ENCODE peak calls at places on chromosomes 7 and 10, in four cellular contexts. One of them, this sample, is unnamed.

GRCh38 chr10:34567854-34568253 is 247.2 kb downstream of the PARD3 start:
- DNase-seq in body of pancreas: no peak
- DNase-seq in colonic mucosa: no peak
- DNase-seq in cardiac muscle cell: no peak
- DNase-seq in this sample: no peak

GRCh38 chr7:93949468-93949867 is 27.9 kb downstream of the GNG11 start:
- DNase-seq in body of pancreas: no peak
- DNase-seq in colonic mucosa: no peak
- DNase-seq in cardiac muscle cell: peak; percentile 78
- DNase-seq in this sample: no peak

GRCh38 chr7:88670536-88670935 is 89.0 kb upstream of the ZNF804B start:
- DNase-seq in body of pancreas: no peak
- DNase-seq in colonic mucosa: no peak
- DNase-seq in cardiac muscle cell: no peak
- DNase-seq in this sample: no peak

GRCh38 chr10:89846786-89847185 is 145.4 kb downstream of the KIF20B start:
- DNase-seq in body of pancreas: no peak
- DNase-seq in colonic mucosa: no peak
- DNase-seq in cardiac muscle cell: no peak
- DNase-seq in this sample: no peak

GRCh38 chr10:119252051-119252465 is 44.7 kb downstream of the GRK5 start:
- DNase-seq in body of pancreas: no peak
- DNase-seq in colonic mucosa: no peak
- DNase-seq in cardiac muscle cell: peak; percentile 64
- DNase-seq in this sample: no peak

GRCh38 chr10:84194424-84195043 is at the start of gene CDHR1:
- DNase-seq in body of pancreas: no peak
- DNase-seq in colonic mucosa: peak; percentile 79
- DNase-seq in cardiac muscle cell: peak; percentile 9
- DNase-seq in this sample: no peak

GRCh38 chr10:128263891-128264688 is 137.9 kb upstream of the MKI67 start:
- DNase-seq in body of pancreas: peak; percentile 62
- DNase-seq in colonic mucosa: peak; percentile 60
- DNase-seq in cardiac muscle cell: peak; percentile 68
- DNase-seq in this sample: peak; percentile 33

GRCh38 chr10:29946953-29947700 is 112.3 kb downstream of the JCAD start:
- DNase-seq in body of pancreas: peak; percentile 73
- DNase-seq in colonic mucosa: no peak
- DNase-seq in cardiac muscle cell: peak; percentile 91
- DNase-seq in this sample: no peak

GRCh38 chr7:91408388-91409154 is 144.3 kb downstream of the FZD1 start:
- DNase-seq in body of pancreas: no peak
- DNase-seq in colonic mucosa: no peak
- DNase-seq in cardiac muscle cell: no peak
- DNase-seq in this sample: no peak

GRCh38 chr7:116075351-116076145 is 45.0 kb upstream of the TFEC start:
- DNase-seq in body of pancreas: no peak
- DNase-seq in colonic mucosa: no peak
- DNase-seq in cardiac muscle cell: peak; percentile 1
- DNase-seq in this sample: peak; percentile 33

GRCh38 chr7:48312151-48312550 is 140.9 kb downstream of the ABCA13 start:
- DNase-seq in body of pancreas: no peak
- DNase-seq in colonic mucosa: no peak
- DNase-seq in cardiac muscle cell: peak; percentile 29
- DNase-seq in this sample: no peak

GRCh38 chr10:110671788-110672579 is 27.8 kb downstream of the RBM20 start:
- DNase-seq in body of pancreas: peak; percentile 65
- DNase-seq in colonic mucosa: peak; percentile 67
- DNase-seq in cardiac muscle cell: peak; percentile 72
- DNase-seq in this sample: no peak

GRCh38 chr7:111103678-111104274 is 12.8 kb downstream of the LRRN3 start:
- DNase-seq in body of pancreas: no peak
- DNase-seq in colonic mucosa: no peak
- DNase-seq in cardiac muscle cell: no peak
- DNase-seq in this sample: no peak

GRCh38 chr7:112510032-112510742 is 29.4 kb downstream of the LSMEM1 start:
- DNase-seq in body of pancreas: no peak
- DNase-seq in colonic mucosa: no peak
- DNase-seq in cardiac muscle cell: peak; percentile 80
- DNase-seq in this sample: no peak

GRCh38 chr7:127447326-127447945 is 54.9 kb upstream of the ZNF800 start:
- DNase-seq in body of pancreas: no peak
- DNase-seq in colonic mucosa: no peak
- DNase-seq in cardiac muscle cell: peak; percentile 42
- DNase-seq in this sample: peak; percentile 78

GRCh38 chr7:16420649-16421332 is 547 bp downstream of the CRPPA start:
- DNase-seq in body of pancreas: peak; percentile 87
- DNase-seq in colonic mucosa: peak; percentile 91
- DNase-seq in cardiac muscle cell: peak; percentile 94
- DNase-seq in this sample: peak; percentile 96
- H3K4me3 ChIP-seq in body of pancreas: peak overlapping the region; percentile 88
- H3K4me3 ChIP-seq in colonic mucosa: peak overlapping the region; percentile 51
- H3K4me3 ChIP-seq in cardiac muscle cell: peak overlapping the region; percentile 43
- H3K4me3 ChIP-seq in this sample: peak overlapping the region; percentile 73

GRCh38 chr7:140153666-140154161 is 23.1 kb downstream of the KDM7A start:
- DNase-seq in body of pancreas: no peak
- DNase-seq in colonic mucosa: no peak
- DNase-seq in cardiac muscle cell: no peak
- DNase-seq in this sample: no peak
- H3K27ac ChIP-seq in body of pancreas: no peak overlapping the region
- H3K27ac ChIP-seq in colonic mucosa: no peak overlapping the region
- H3K27ac ChIP-seq in cardiac muscle cell: no peak overlapping the region
- H3K27ac ChIP-seq in this sample: no peak overlapping the region

DNA sequence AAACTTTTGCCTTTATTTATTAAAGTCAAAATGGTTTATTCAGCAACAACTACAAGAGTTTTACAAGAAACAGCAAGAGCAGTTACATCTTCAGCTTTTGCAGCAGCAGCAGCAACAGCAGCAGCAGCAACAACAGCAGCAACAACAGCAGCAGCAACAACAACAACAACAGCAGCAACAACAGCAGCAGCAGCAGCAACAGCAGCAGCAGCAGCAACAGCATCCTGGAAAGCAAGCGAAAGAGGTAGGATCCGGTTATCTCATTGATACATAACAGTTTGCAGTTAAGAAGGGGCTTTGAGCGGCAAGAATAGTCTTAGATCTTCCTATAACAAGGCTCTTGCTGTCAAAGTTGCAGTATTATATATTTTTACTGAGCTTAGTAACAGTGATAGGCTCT is 215.1 kb downstream of the FOXP2 start:
- DNase-seq in body of pancreas: no peak
- DNase-seq in colonic mucosa: no peak
- DNase-seq in cardiac muscle cell: no peak
- DNase-seq in this sample: no peak
- H3K4me3 ChIP-seq in body of pancreas: no peak overlapping the region
- H3K4me3 ChIP-seq in colonic mucosa: no peak overlapping the region
- H3K4me3 ChIP-seq in cardiac muscle cell: no peak overlapping the region
- H3K4me3 ChIP-seq in this sample: no peak overlapping the region

GRCh38 chr10:93703066-93703465 is 674 bp upstream of the FRA10AC1 start:
- DNase-seq in body of pancreas: no peak
- DNase-seq in colonic mucosa: peak; percentile 21
- DNase-seq in cardiac muscle cell: peak; percentile 12
- DNase-seq in this sample: no peak
- H3K27ac ChIP-seq in body of pancreas: peak overlapping the region; percentile 78
- H3K27ac ChIP-seq in colonic mucosa: peak overlapping the region; percentile 76
- H3K27ac ChIP-seq in cardiac muscle cell: peak overlapping the region; percentile 95
- H3K27ac ChIP-seq in this sample: peak overlapping the region; percentile 65